ENCODE peak calls at places on chromosomes 6 and 20, in four cellular contexts. J is endothelial cell; G is HTR-8/SVneo; C is stimulated activated CD8-positive, alpha-beta memory T cell treated with anti-CD3 and anti-CD28 coated beads, Interleukin-12 subunit alpha, Interleukin-12 subunit beta, amount 100 ng/mL, for 4 hours. D is an unnamed sample.

GRCh38 chr6:157761331-157761921 is 61.6 kb upstream of the SNX9 start:
- DNase-seq in J (no peak), G (no peak), C (no peak), D (no peak)

GRCh38 chr20:38725959-38726848 is 1.9 kb downstream of the SLC32A1 start:
- DNase-seq in J (peak), G (peak), C (no peak), D (no peak)

GRCh38 chr6:17015551-17016381 is 86.1 kb upstream of the STMND1 start:
- DNase-seq in J (peak), G (no peak), C (peak), D (peak)

GRCh38 chr6:113854531-113855499 is 2.3 kb upstream of the MARCKS start:
- DNase-seq in J (peak), G (peak), C (no peak), D (peak)

GRCh38 chr20:25250508-25250907 is 2.6 kb downstream of the PYGB start:
- DNase-seq in J (no peak), G (no peak), C (no peak), D (no peak)

GRCh38 chr6:31658983-31659648 is 1.5 kb downstream of the C6orf47 start:
- DNase-seq in J (no peak), G (no peak), C (no peak), D (no peak)

GRCh38 chr6:52063584-52064400 is 23.6 kb downstream of the PKHD1 start:
- DNase-seq in J (peak), G (peak), C (peak), D (no peak)

GRCh38 chr6:47670851-47671250 is 27.5 kb upstream of the ADGRF4 start:
- DNase-seq in J (no peak), G (no peak), C (no peak), D (no peak)

GRCh38 chr6:37916675-37917074 is 97.1 kb downstream of the ZFAND3 start:
- DNase-seq in J (no peak), G (no peak), C (no peak), D (no peak)

GRCh38 chr6:142883011-142883410 is 62.0 kb downstream of the HIVEP2 start:
- DNase-seq in J (no peak), G (no peak), C (no peak), D (no peak)

GRCh38 chr20:64156886-64157875 is 7.1 kb upstream of the MYT1 start:
- DNase-seq in J (no peak), G (no peak), C (no peak), D (no peak)

GRCh38 chr6:73348550-73349204 is 5.4 kb downstream of the DPPA5 start:
- DNase-seq in J (no peak), G (no peak), C (no peak), D (no peak)

GRCh38 chr20:37231970-37232620 is 29.5 kb downstream of the GHRH start:
- DNase-seq in J (no peak), G (no peak), C (no peak), D (no peak)

GRCh38 chr20:22617160-22617559 is 32.8 kb upstream of the FOXA2 start:
- DNase-seq in J (no peak), G (no peak), C (no peak), D (no peak)

GRCh38 chr6:439681-440167 is 48.2 kb downstream of the IRF4 start:
- DNase-seq in J (no peak), G (no peak), C (no peak), D (no peak)

GRCh38 chr20:25227317-25227831 is 20.5 kb upstream of the PYGB start:
- DNase-seq in J (no peak), G (no peak), C (no peak), D (peak)

GRCh38 chr6:70706491-70707123 is 38.9 kb downstream of the SMAP1 start:
- DNase-seq in J (peak), G (peak), C (no peak), D (no peak)

GRCh38 chr20:32433311-32434021 is 75.3 kb downstream of the ASXL1 start:
- DNase-seq in J (peak), G (no peak), C (no peak), D (no peak)

GRCh38 chr6:46044876-46045617 is 29.4 kb upstream of the CLIC5 start:
- DNase-seq in J (no peak), G (peak), C (no peak), D (no peak)

GRCh38 chr6:46651766-46652165 is 852 bp downstream of the CYP39A1 start:
- DNase-seq in J (no peak), G (no peak), C (no peak), D (no peak)

GRCh38 chr6:28490191-28490890 is 25.3 kb downstream of the GPX6 start:
- DNase-seq in J (peak), G (peak), C (no peak), D (no peak)

GRCh38 chr6:17574871-17575560 is 25.1 kb upstream of the FAM8A1 start:
- DNase-seq in J (no peak), G (no peak), C (no peak), D (no peak)

GRCh38 chr20:38303908-38304379 is at the start of gene BPI:
- DNase-seq in J (no peak), G (no peak), C (peak), D (peak)

D was measured in upper lobe of left lung.